ENCODE peak calls at places on chromosomes 1 and 21, in four cellular contexts. G is GDM1; B is aorta; I is activated CD8-positive, alpha-beta T cell treated with anti-CD3 and anti-CD28 coated beads for 36 hours. C is an unnamed sample.
A peak's percentile ranks its signal among the peaks of the same experiment; 100 is the strongest.

GRCh38 chr21:28823464-28823863 is 169.2 kb downstream of the LTN1 start:
- DNase-seq in B (no peak), I (no peak), G (no peak), C (no peak)

GRCh38 chr1:30274176-30274936 is 449.0 kb downstream of the MATN1 start:
- DNase-seq in B (no peak), I (no peak), G (no peak), C (no peak)

GRCh38 chr1:21673277-21673780 is 4.2 kb upstream of the RAP1GAP start:
- DNase-seq in B (peak; percentile 86), G (no peak), I (no peak), C (no peak)

GRCh38 chr1:22053018-22053860 is 730 bp downstream of the CDC42 start:
- DNase-seq in G (no peak), I (peak; percentile 58), B (peak; percentile 75), C (peak; percentile 49)

GRCh38 chr1:1425753-1426495 is 4.8 kb upstream of the ANKRD65 start:
- DNase-seq in I (no peak), G (no peak), B (peak; percentile 42), C (no peak)

GRCh38 chr1:67791686-67792475 is 41.4 kb downstream of the GNG12 start:
- DNase-seq in B (peak; percentile 69), I (no peak), G (no peak), C (no peak)

GRCh38 chr1:91609571-91609970 is 108.9 kb downstream of the CDC7 start:
- DNase-seq in G (no peak), B (no peak), I (no peak), C (no peak)

GRCh38 chr1:51627672-51628071 is 10.8 kb downstream of the OSBPL9 start:
- DNase-seq in I (no peak), B (no peak), G (no peak), C (no peak)

GRCh38 chr1:92486251-92487077 is at the start of gene GFI1:
- DNase-seq in G (no peak), I (peak; percentile 92), B (peak; percentile 59), C (peak; percentile 42)

GRCh38 chr1:43932786-43933385 is 715 bp upstream of the ARTN start:
- DNase-seq in B (no peak), I (no peak), G (no peak), C (no peak)

GRCh38 chr1:153573351-153573750 is 7.7 kb upstream of the S100A2 start:
- DNase-seq in G (no peak), I (no peak), B (no peak), C (no peak)

GRCh38 chr1:172837816-172838680 is 179.1 kb downstream of the FASLG start:
- DNase-seq in G (no peak), I (peak; percentile 41), B (no peak), C (no peak)

GRCh38 chr1:234242091-234242490 is 131.2 kb upstream of the COA6 start:
- DNase-seq in I (no peak), B (no peak), G (no peak), C (no peak)

GRCh38 chr1:202189919-202190715 is 3.5 kb upstream of the LGR6 start:
- DNase-seq in B (no peak), G (no peak), I (no peak), C (no peak)

GRCh38 chr1:94039514-94039870 is 81.5 kb downstream of the ABCA4 start:
- DNase-seq in B (peak; percentile 71), G (peak; percentile 55), I (peak; percentile 72), C (peak; percentile 44)

GRCh38 chr21:42401164-42401563 is 2.5 kb upstream of the UBASH3A start:
- DNase-seq in G (no peak), I (no peak), B (no peak), C (no peak)

GRCh38 chr1:192700834-192701271 is 64.9 kb downstream of the RGS13 start:
- DNase-seq in G (no peak), I (no peak), B (no peak), C (no peak)

GRCh38 chr1:17891205-17892110 is 136.3 kb downstream of the ACTL8 start:
- DNase-seq in G (no peak), I (no peak), B (no peak), C (no peak)

GRCh38 chr1:244989813-244990212 is 125.5 kb upstream of the HNRNPU start:
- DNase-seq in G (no peak), I (no peak), B (no peak), C (no peak)

GRCh38 chr1:199585392-199585791 is 442.1 kb upstream of the NR5A2 start:
- DNase-seq in I (no peak), B (no peak), G (no peak), C (no peak)

C was measured in T-helper 9 cell.